ENCODE peak calls at places on chromosomes 3 and 15, in five cellular contexts. One of them, this sample, is unnamed.

GRCh38 chr3:79473993-79474392 is 293.8 kb downstream of the ROBO1 start:
- DNase-seq in cardiac muscle cell: no peak
- DNase-seq in KBM-7: no peak
- DNase-seq in stimulated activated CD8-positive, alpha-beta memory T cell treated with anti-CD3 and anti-CD28 coated beads, Interleukin-7, amount 100 ng/mL, for 1 hour: no peak
- DNase-seq in activated T-helper 1 cell treated with Interleukin-2 at 50 U/mL for 16 hours: no peak
- DNase-seq in this sample: no peak

GRCh38 chr3:186888569-186888968 is 41.8 kb upstream of the ST6GAL1 start:
- DNase-seq in cardiac muscle cell: peak
- DNase-seq in KBM-7: peak
- DNase-seq in stimulated activated CD8-positive, alpha-beta memory T cell treated with anti-CD3 and anti-CD28 coated beads, Interleukin-7, amount 100 ng/mL, for 1 hour: no peak
- DNase-seq in activated T-helper 1 cell treated with Interleukin-2 at 50 U/mL for 16 hours: no peak
- DNase-seq in this sample: no peak

GRCh38 chr3:42803800-42804112 is 534 bp downstream of the HIGD1A start:
- DNase-seq in cardiac muscle cell: peak
- DNase-seq in KBM-7: peak
- DNase-seq in stimulated activated CD8-positive, alpha-beta memory T cell treated with anti-CD3 and anti-CD28 coated beads, Interleukin-7, amount 100 ng/mL, for 1 hour: no peak
- DNase-seq in activated T-helper 1 cell treated with Interleukin-2 at 50 U/mL for 16 hours: peak
- DNase-seq in this sample: no peak

GRCh38 chr3:143000525-143000924 is 845 bp upstream of the U2SURP start:
- DNase-seq in cardiac muscle cell: peak
- DNase-seq in KBM-7: peak
- DNase-seq in stimulated activated CD8-positive, alpha-beta memory T cell treated with anti-CD3 and anti-CD28 coated beads, Interleukin-7, amount 100 ng/mL, for 1 hour: no peak
- DNase-seq in activated T-helper 1 cell treated with Interleukin-2 at 50 U/mL for 16 hours: no peak
- DNase-seq in this sample: no peak

GRCh38 chr15:64653757-64654156 is 121.6 kb downstream of the RBPMS2 start:
- DNase-seq in cardiac muscle cell: peak
- DNase-seq in KBM-7: peak
- DNase-seq in stimulated activated CD8-positive, alpha-beta memory T cell treated with anti-CD3 and anti-CD28 coated beads, Interleukin-7, amount 100 ng/mL, for 1 hour: no peak
- DNase-seq in activated T-helper 1 cell treated with Interleukin-2 at 50 U/mL for 16 hours: no peak
- DNase-seq in this sample: no peak

GRCh38 chr3:186298876-186299275 is 63.2 kb downstream of the DGKG start:
- DNase-seq in cardiac muscle cell: no peak
- DNase-seq in KBM-7: no peak
- DNase-seq in stimulated activated CD8-positive, alpha-beta memory T cell treated with anti-CD3 and anti-CD28 coated beads, Interleukin-7, amount 100 ng/mL, for 1 hour: no peak
- DNase-seq in activated T-helper 1 cell treated with Interleukin-2 at 50 U/mL for 16 hours: no peak
- DNase-seq in this sample: no peak

GRCh38 chr15:25182736-25183445 is 228.1 kb downstream of the SNRPN start:
- DNase-seq in cardiac muscle cell: no peak
- DNase-seq in KBM-7: no peak
- DNase-seq in stimulated activated CD8-positive, alpha-beta memory T cell treated with anti-CD3 and anti-CD28 coated beads, Interleukin-7, amount 100 ng/mL, for 1 hour: no peak
- DNase-seq in activated T-helper 1 cell treated with Interleukin-2 at 50 U/mL for 16 hours: no peak
- DNase-seq in this sample: no peak

GRCh38 chr3:153173758-153174516 is 11.9 kb downstream of the RAP2B start:
- DNase-seq in cardiac muscle cell: peak
- DNase-seq in KBM-7: no peak
- DNase-seq in stimulated activated CD8-positive, alpha-beta memory T cell treated with anti-CD3 and anti-CD28 coated beads, Interleukin-7, amount 100 ng/mL, for 1 hour: no peak
- DNase-seq in activated T-helper 1 cell treated with Interleukin-2 at 50 U/mL for 16 hours: no peak
- DNase-seq in this sample: no peak

GRCh38 chr3:48248095-48248863 is 7.4 kb downstream of the ZNF589 start:
- DNase-seq in cardiac muscle cell: no peak
- DNase-seq in KBM-7: no peak
- DNase-seq in stimulated activated CD8-positive, alpha-beta memory T cell treated with anti-CD3 and anti-CD28 coated beads, Interleukin-7, amount 100 ng/mL, for 1 hour: no peak
- DNase-seq in activated T-helper 1 cell treated with Interleukin-2 at 50 U/mL for 16 hours: no peak
- DNase-seq in this sample: no peak

GRCh38 chr3:156762631-156763185 is 63.4 kb upstream of the LEKR1 start:
- DNase-seq in cardiac muscle cell: peak
- DNase-seq in KBM-7: no peak
- DNase-seq in stimulated activated CD8-positive, alpha-beta memory T cell treated with anti-CD3 and anti-CD28 coated beads, Interleukin-7, amount 100 ng/mL, for 1 hour: no peak
- DNase-seq in activated T-helper 1 cell treated with Interleukin-2 at 50 U/mL for 16 hours: no peak
- DNase-seq in this sample: no peak

GRCh38 chr3:39644176-39644575 is 165.2 kb upstream of the MYRIP start:
- DNase-seq in cardiac muscle cell: peak
- DNase-seq in KBM-7: no peak
- DNase-seq in stimulated activated CD8-positive, alpha-beta memory T cell treated with anti-CD3 and anti-CD28 coated beads, Interleukin-7, amount 100 ng/mL, for 1 hour: no peak
- DNase-seq in activated T-helper 1 cell treated with Interleukin-2 at 50 U/mL for 16 hours: no peak
- DNase-seq in this sample: no peak

GRCh38 chr3:71051893-71052687 is 531.4 kb downstream of the FOXP1 start:
- DNase-seq in cardiac muscle cell: peak
- DNase-seq in KBM-7: peak
- DNase-seq in stimulated activated CD8-positive, alpha-beta memory T cell treated with anti-CD3 and anti-CD28 coated beads, Interleukin-7, amount 100 ng/mL, for 1 hour: no peak
- DNase-seq in activated T-helper 1 cell treated with Interleukin-2 at 50 U/mL for 16 hours: no peak
- DNase-seq in this sample: no peak

GRCh38 chr3:149466192-149466591 is 8.3 kb upstream of the TM4SF4 start:
- DNase-seq in cardiac muscle cell: peak
- DNase-seq in KBM-7: no peak
- DNase-seq in stimulated activated CD8-positive, alpha-beta memory T cell treated with anti-CD3 and anti-CD28 coated beads, Interleukin-7, amount 100 ng/mL, for 1 hour: no peak
- DNase-seq in activated T-helper 1 cell treated with Interleukin-2 at 50 U/mL for 16 hours: no peak
- DNase-seq in this sample: no peak

GRCh38 chr15:34109775-34110663 is 8.1 kb downstream of the PGBD4 start:
- DNase-seq in cardiac muscle cell: peak
- DNase-seq in KBM-7: peak
- DNase-seq in stimulated activated CD8-positive, alpha-beta memory T cell treated with anti-CD3 and anti-CD28 coated beads, Interleukin-7, amount 100 ng/mL, for 1 hour: no peak
- DNase-seq in activated T-helper 1 cell treated with Interleukin-2 at 50 U/mL for 16 hours: no peak
- DNase-seq in this sample: no peak

GRCh38 chr15:32029409-32029861 is 880 bp upstream of the CHRNA7 start:
- DNase-seq in cardiac muscle cell: peak
- DNase-seq in KBM-7: peak
- DNase-seq in stimulated activated CD8-positive, alpha-beta memory T cell treated with anti-CD3 and anti-CD28 coated beads, Interleukin-7, amount 100 ng/mL, for 1 hour: no peak
- DNase-seq in activated T-helper 1 cell treated with Interleukin-2 at 50 U/mL for 16 hours: no peak
- DNase-seq in this sample: no peak

GRCh38 chr3:77147836-77148578 is 108.1 kb downstream of the ROBO2 start:
- DNase-seq in cardiac muscle cell: peak
- DNase-seq in KBM-7: no peak
- DNase-seq in stimulated activated CD8-positive, alpha-beta memory T cell treated with anti-CD3 and anti-CD28 coated beads, Interleukin-7, amount 100 ng/mL, for 1 hour: no peak
- DNase-seq in activated T-helper 1 cell treated with Interleukin-2 at 50 U/mL for 16 hours: no peak
- DNase-seq in this sample: no peak

GRCh38 chr3:44988073-44988472 is 12.0 kb downstream of the EXOSC7 start:
- DNase-seq in cardiac muscle cell: peak
- DNase-seq in KBM-7: no peak
- DNase-seq in stimulated activated CD8-positive, alpha-beta memory T cell treated with anti-CD3 and anti-CD28 coated beads, Interleukin-7, amount 100 ng/mL, for 1 hour: no peak
- DNase-seq in activated T-helper 1 cell treated with Interleukin-2 at 50 U/mL for 16 hours: no peak
- DNase-seq in this sample: no peak